ENCODE peak calls at places on chromosomes 11 and 22, in four cellular contexts. V is transverse colon, Q is H1, U is IMR-90. X is an unnamed sample. For H3K4me1, the result is how much of the 10 kb centered on the place peaks cover.

GRCh38 chr11:75706260-75706729 is 11.3 kb upstream of the MOGAT2 start:
- DNase-seq in V (peak), U (peak), Q (peak), X (peak)

GRCh38 chr11:67639438-67639859 is at the start of gene TBX10:
- DNase-seq in Q (peak), V (no peak), U (no peak), X (no peak)

GRCh38 chr11:395866-396265 is 1.9 kb downstream of the PKP3 start:
- DNase-seq in U (no peak), Q (no peak), V (no peak), X (no peak)

GRCh38 chr22:48405741-48406140 is 1421.9 kb downstream of the BRD1 start:
- DNase-seq in Q (no peak), U (no peak), V (no peak), X (no peak)

GRCh38 chr11:20125927-20126326 is 34.3 kb downstream of the DBX1 start:
- DNase-seq in Q (no peak), U (peak), V (no peak), X (no peak)

GRCh38 chr11:8285796-8286195 is 22.1 kb upstream of the LMO1 start:
- DNase-seq in U (no peak), Q (peak), V (no peak), X (no peak)

GRCh38 chr22:47572443-47572842 is 810.0 kb downstream of the TBC1D22A start:
- DNase-seq in U (no peak), V (no peak), Q (no peak), X (no peak)

GRCh38 chr11:43649921-43650320 is 30.6 kb upstream of the HSD17B12 start:
- DNase-seq in V (no peak), U (no peak), Q (no peak), X (no peak)

GRCh38 chr11:43376065-43376464 is 17.3 kb downstream of the TTC17 start:
- DNase-seq in Q (no peak), U (no peak), V (no peak), X (no peak)

GRCh38 chr11:62613275-62613864 is 313 bp downstream of the ROM1 start:
- DNase-seq in U (no peak), V (no peak), Q (no peak), X (no peak)

GRCh38 chr11:125621995-125622394 is 3.0 kb upstream of the CHEK1 start:
- DNase-seq in Q (no peak), V (no peak), U (peak), X (no peak)

GRCh38 chr11:119432484-119433368 is 9.8 kb upstream of the THY1 start:
- DNase-seq in Q (no peak), U (peak), V (no peak), X (peak)

GRCh38 chr11:113201055-113201818 is 113.1 kb upstream of the TTC12 start:
- DNase-seq in Q (no peak), V (no peak), U (no peak), X (no peak)

GRCh38 chr11:103609117-103610066 is 427.0 kb upstream of the DDI1 start:
- DNase-seq in U (peak), Q (no peak), V (no peak), X (no peak)

GRCh38 chr11:68692881-68693483 is 8.6 kb downstream of the GAL start:
- DNase-seq in Q (peak), V (no peak), U (no peak), X (no peak)

GRCh38 chr22:17920145-17920605 is 104.2 kb downstream of the MICAL3 start:
- DNase-seq in Q (no peak), U (peak), V (peak), X (peak)

GRCh38 chr11:17799147-17799546 is 64.6 kb downstream of the KCNC1 start:
- DNase-seq in U (no peak), Q (no peak), V (no peak), X (no peak)

GRCh38 chr22:38030311-38031133 is 26.7 kb upstream of the PICK1 start:
- DNase-seq in U (peak), V (peak), Q (no peak), X (no peak)

GRCh38 chr11:90556612-90557011 is 333.8 kb upstream of the CHORDC1 start:
- DNase-seq in U (no peak), V (no peak), Q (no peak), X (no peak)

GRCh38 chr11:42957831-42958230 is 354.0 kb upstream of the API5 start:
- DNase-seq in U (no peak), V (no peak), Q (no peak), X (no peak)

GRCh38 chr11:72363112-72363511 is 71.2 kb downstream of the CLPB start:
- DNase-seq in Q (no peak), U (no peak), V (no peak), X (no peak)

GRCh38 chr11:86670179-86670578 is 2.2 kb downstream of the ME3 start:
- DNase-seq in V (no peak), U (peak), Q (no peak), X (no peak)

GRCh38 chr11:134764367-134764766 is 352.3 kb upstream of the B3GAT1 start:
- DNase-seq in V (no peak), U (no peak), Q (no peak), X (no peak)

GRCh38 chr22:46064966-46065666 is 85.2 kb upstream of the PPARA start:
- DNase-seq in V (peak), Q (no peak), U (no peak), X (peak)

GRCh38 chr22:45010532-45010900 is 711 bp upstream of the PHF21B start:
- DNase-seq in U (no peak), Q (no peak), V (no peak), X (no peak)

GRCh38 chr11:112200252-112200651 is 24.9 kb downstream of the BCO2 start:
- DNase-seq in Q (no peak), V (no peak), U (no peak), X (no peak)

GRCh38 chr11:46183819-46184218 is 62.6 kb upstream of the PHF21A start:
- DNase-seq in Q (no peak), V (no peak), U (peak), X (no peak)

GRCh38 chr11:127683321-127683720 is 682.8 kb upstream of the KIRREL3 start:
- DNase-seq in U (no peak), Q (no peak), V (no peak), X (no peak)

GRCh38 chr11:61080986-61081590 is 21.2 kb upstream of the CD5 start:
- DNase-seq in U (no peak), Q (no peak), V (no peak), X (no peak)

GRCh38 chr22:50146440-50147228 is 23.9 kb upstream of the PANX2 start:
- DNase-seq in Q (no peak), U (peak), V (peak), X (peak)

GRCh38 chr11:26473216-26474194 is 98.6 kb downstream of the MUC15 start:
- DNase-seq in U (no peak), V (no peak), Q (no peak), X (no peak)

GRCh38 chr11:97574976-97575665 is 1185.3 kb downstream of the JRKL start:
- DNase-seq in V (no peak), U (no peak), Q (no peak), X (no peak)

DNA sequence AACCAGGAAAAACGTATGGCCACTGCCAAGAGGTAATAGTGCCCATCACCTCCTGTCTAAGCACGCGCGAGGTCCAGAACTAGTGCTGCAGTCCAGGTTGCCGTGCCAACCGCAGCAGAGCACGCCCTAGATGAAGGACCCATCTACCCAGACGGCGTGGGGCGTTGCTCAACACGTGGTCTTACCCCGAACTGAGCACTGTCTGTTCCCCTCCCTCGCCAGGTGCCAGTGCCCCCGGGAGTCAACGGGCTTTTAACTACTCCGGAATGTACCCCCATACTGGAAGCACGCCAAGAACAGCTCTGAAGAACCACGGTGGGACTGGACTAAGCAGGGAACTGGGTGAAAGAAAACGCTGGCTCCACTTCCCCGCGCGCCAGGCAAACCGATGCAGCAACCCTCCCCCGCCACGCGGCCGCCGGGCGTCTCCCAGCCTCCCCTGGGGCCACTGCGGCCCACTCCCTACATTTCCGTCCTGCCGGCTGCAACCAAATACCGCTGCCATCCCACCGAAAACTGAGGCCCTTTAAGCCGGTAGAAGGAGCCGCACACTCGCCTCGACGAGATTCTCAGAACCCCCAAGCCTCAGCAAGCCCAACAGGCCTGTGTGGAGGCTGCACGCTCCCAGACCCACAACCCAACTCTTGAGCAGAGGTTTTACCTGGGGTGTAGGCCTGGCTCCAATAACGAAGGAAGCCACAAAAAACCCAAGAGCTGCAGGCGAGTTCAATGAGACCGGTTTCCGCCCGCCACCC is at the start of gene HSPA8:
- DNase-seq in V (peak), Q (no peak), U (peak), X (peak)
- TF ChIP-seq POLR2A in V (peak), Q (peak), U (peak), X (peak)

DNA sequence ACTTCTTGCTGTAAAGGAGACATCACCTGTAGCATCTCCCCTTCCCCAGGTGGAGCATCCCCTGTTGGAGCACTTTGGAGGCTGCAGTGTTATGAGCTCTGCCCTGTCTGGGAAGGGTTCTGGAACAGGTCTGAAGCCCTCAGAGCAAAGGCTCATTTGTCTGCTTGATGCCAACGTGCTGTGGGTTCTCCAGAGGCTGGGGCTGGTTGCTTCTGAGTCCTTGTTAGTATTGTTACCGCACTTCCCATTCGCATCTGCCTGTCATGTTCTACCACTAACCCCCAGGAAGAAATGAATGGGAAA is 73.1 kb downstream of the PACS1 start:
- DNase-seq in U (no peak), Q (no peak), V (no peak), X (no peak)
- H3K4me1 ChIP-seq in U (under half), Q (under half), V (under half), X (under half)

DNA sequence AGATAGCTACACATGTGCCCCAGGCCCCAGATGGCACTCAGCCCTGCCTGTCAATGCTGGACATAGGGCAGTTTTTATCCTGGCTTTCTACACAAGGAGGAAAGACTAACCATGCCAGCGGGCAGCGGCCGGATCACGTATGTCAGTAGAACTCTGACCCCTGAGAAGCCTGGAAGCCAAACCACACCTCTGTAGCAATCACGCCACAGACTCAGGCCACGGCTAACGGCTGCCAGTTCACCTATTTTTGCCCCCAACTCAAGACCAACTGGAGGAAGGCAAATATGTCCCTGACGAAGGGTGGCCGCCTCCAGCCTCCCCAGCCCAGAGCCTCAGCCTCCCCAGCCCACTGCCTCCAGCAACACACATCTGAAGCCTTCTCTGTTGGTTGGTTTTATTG is 7.2 kb upstream of the CD81 start:
- DNase-seq in Q (no peak), V (no peak), U (no peak), X (no peak)
- TF ChIP-seq POLR2A in Q (no peak), V (no peak), U (no peak), X (no peak)

DNA sequence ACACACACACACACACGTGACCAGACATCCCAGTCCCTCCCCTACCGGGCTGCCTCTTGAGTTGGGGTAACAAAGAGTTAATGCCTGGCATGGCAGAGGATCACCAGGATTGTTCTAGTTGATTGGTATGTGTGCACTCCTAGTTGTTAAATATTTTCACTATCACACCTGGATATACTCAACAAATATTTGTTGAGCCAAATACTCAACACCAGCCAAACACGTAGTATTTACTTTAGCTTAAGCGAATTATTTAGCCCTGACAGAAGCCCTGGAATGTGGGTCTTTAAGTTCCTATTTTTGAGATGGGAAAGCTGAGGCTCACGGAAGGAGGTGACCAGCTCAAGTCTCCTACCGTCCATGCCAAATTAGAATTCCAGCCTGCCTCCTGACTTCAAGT is 10.5 kb downstream of the CD3E start:
- DNase-seq in V (no peak), U (no peak), Q (no peak), X (no peak)
- H3K4me1 ChIP-seq in V (half or more), U (under half), Q (under half), X (under half)

GRCh38 chr11:93169950-93170561 is 27.7 kb downstream of the SLC36A4 start:
- DNase-seq in Q (no peak), U (peak), V (no peak), X (no peak)

GRCh38 chr11:93169143-93169542 is 28.6 kb downstream of the SLC36A4 start:
- DNase-seq in Q (no peak), V (no peak), U (no peak), X (no peak)

GRCh38 chr11:93160808-93161207 is 37.0 kb downstream of the SLC36A4 start:
- DNase-seq in Q (no peak), V (no peak), U (no peak), X (no peak)

GRCh38 chr11:93166867-93167266 is 30.9 kb downstream of the SLC36A4 start:
- DNase-seq in V (no peak), U (no peak), Q (no peak), X (no peak)

GRCh38 chr11:93166194-93166593 is 31.6 kb downstream of the SLC36A4 start:
- DNase-seq in U (no peak), V (no peak), Q (no peak), X (no peak)
- TF ChIP-seq POLR2A in U (no peak), V (no peak), Q (no peak), X (no peak)

GRCh38 chr11:10925149-10925926 is 67.5 kb upstream of the ZBED5 start:
- DNase-seq in V (no peak), U (no peak), Q (no peak), X (no peak)
- H3K4me1 ChIP-seq in V (under half), U (under half), Q (under half), X (under half)

GRCh38 chr11:76823481-76824028 is 37.2 kb upstream of the ACER3 start:
- DNase-seq in U (peak), Q (peak), V (no peak), X (no peak)
- TF ChIP-seq POLR2A in U (no peak), Q (no peak), V (no peak), X (no peak)

GRCh38 chr11:94722735-94723134 is 45.4 kb upstream of the AMOTL1 start:
- DNase-seq in V (no peak), Q (no peak), U (no peak), X (no peak)
- H3K4me1 ChIP-seq in V (under half), Q (under half), U (under half), X (under half)

GRCh38 chr22:20116951-20117645 is at the start of gene TRMT2A:
- DNase-seq in Q (peak), V (peak), U (peak), X (peak)
- TF ChIP-seq POLR2A in Q (peak), V (peak), U (peak), X (peak)

X was measured in adrenal gland.